ENCODE peak calls at places on chromosomes 5 and 9, in eight cellular contexts. O is kidney, H is GM12865, P is SK-N-SH, C is pancreas, R is PC-9, E is GM23338, B is IMR-90. A is an unnamed sample.

GRCh38 chr5:174172104-174172965 is 126.8 kb downstream of the NSG2 start:
- DNase-seq in O (no peak), H (no peak), P (no peak), C (no peak), R (no peak), E (peak; percentile 78), B (no peak), A (no peak)

GRCh38 chr5:40680741-40681350 is 1.1 kb downstream of the PTGER4 start:
- DNase-seq in O (peak; percentile 75), H (peak; percentile 15), P (peak; percentile 39), C (no peak), R (no peak), E (peak; percentile 42), B (no peak), A (no peak)

GRCh38 chr5:149060325-149060724 is 2.5 kb downstream of the SH3TC2 start:
- DNase-seq in O (no peak), H (no peak), P (peak; percentile 75), C (no peak), R (peak; percentile 23), E (no peak), B (peak; percentile 79), A (peak; percentile 44)

GRCh38 chr9:21689851-21690250 is 112.6 kb upstream of the MTAP start:
- DNase-seq in O (no peak), H (no peak), P (no peak), C (no peak), R (no peak), E (no peak), B (no peak), A (no peak)

GRCh38 chr5:88544131-88544530 is 275.5 kb upstream of the TMEM161B start:
- DNase-seq in O (no peak), H (no peak), P (no peak), C (no peak), R (no peak), E (no peak), B (no peak), A (no peak)

GRCh38 chr5:149799119-149799623 is 69.1 kb downstream of the PPARGC1B start:
- DNase-seq in O (no peak), H (no peak), P (peak; percentile 53), C (no peak), R (peak; percentile 33), E (no peak), B (peak; percentile 90), A (peak; percentile 65)

GRCh38 chr9:99778308-99778707 is 43.4 kb upstream of the NR4A3 start:
- DNase-seq in O (no peak), H (peak; percentile 3), P (no peak), C (no peak), R (peak; percentile 18), E (no peak), B (peak; percentile 89), A (peak; percentile 61)

GRCh38 chr5:95760291-95761191 is 29.4 kb downstream of the RHOBTB3 start:
- DNase-seq in O (no peak), H (peak; percentile 77), P (no peak), C (no peak), R (peak; percentile 6), E (no peak), B (peak; percentile 99), A (peak; percentile 96)

GRCh38 chr9:89755835-89756234 is 151.0 kb downstream of the GADD45G start:
- DNase-seq in O (no peak), H (no peak), P (no peak), C (no peak), R (no peak), E (no peak), B (peak; percentile 18), A (no peak)

GRCh38 chr5:133785182-133785581 is 172.8 kb upstream of the FSTL4 start:
- DNase-seq in O (no peak), H (no peak), P (no peak), C (no peak), R (no peak), E (peak; percentile 72), B (no peak), A (no peak)

GRCh38 chr5:146717951-146718350 is 160.6 kb downstream of the PPP2R2B start:
- DNase-seq in O (no peak), H (no peak), P (no peak), C (no peak), R (no peak), E (no peak), B (no peak), A (no peak)

GRCh38 chr5:42894057-42894456 is 82.4 kb upstream of the SELENOP start:
- DNase-seq in O (no peak), H (no peak), P (no peak), C (peak; percentile 51), R (no peak), E (peak; percentile 93), B (no peak), A (no peak)

GRCh38 chr5:16899171-16899570 is 36.9 kb downstream of the MYO10 start:
- DNase-seq in O (no peak), H (no peak), P (no peak), C (no peak), R (peak; percentile 66), E (no peak), B (no peak), A (no peak)

GRCh38 chr9:129398101-129398795 is 220.2 kb upstream of the IER5L start:
- DNase-seq in O (peak; percentile 71), H (no peak), P (peak; percentile 27), C (no peak), R (no peak), E (no peak), B (no peak), A (no peak)

GRCh38 chr5:14208071-14209021 is 65.2 kb downstream of the TRIO start:
- DNase-seq in O (no peak), H (peak; percentile 93), P (no peak), C (no peak), R (no peak), E (no peak), B (peak; percentile 94), A (peak; percentile 88)

GRCh38 chr5:132089363-132089762 is 15.8 kb downstream of the CSF2 start:
- DNase-seq in O (no peak), H (no peak), P (no peak), C (no peak), R (no peak), E (no peak), B (no peak), A (no peak)

DNA sequence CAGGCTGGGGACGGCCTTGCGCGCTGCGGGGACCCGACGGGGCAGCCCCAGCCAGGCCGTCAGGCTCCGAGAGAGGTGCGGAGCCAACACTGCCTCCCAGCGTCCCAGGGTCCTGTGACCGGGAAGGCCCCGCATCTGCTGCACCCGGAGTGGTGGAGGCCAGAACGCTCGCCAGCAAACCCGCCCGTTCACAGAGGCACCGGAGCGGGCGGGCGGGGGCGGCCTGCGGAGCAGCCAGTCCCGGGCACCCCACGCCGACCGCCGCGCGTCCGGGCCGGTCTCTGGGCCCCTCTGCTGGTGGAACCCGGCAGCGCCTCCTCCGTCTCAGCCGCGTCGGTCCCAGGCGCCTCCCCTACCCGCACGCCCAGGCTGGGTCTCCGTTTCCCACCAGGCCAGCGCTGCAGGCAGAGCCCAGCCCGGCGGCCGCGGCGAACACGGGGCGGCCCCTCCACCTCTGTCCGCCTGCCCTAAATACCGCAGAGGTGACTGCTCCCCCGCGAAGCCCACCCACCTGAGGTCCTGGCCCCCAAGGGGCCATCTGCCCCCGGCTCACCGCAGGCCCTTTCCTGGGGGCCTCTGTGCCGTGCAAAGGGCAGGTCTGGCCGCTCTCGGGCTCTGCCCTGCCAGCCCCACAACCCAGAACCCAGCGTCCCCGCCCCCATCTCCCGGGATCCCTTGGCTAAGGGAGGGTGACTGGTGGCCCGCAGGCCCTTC is 15.9 kb downstream of the EXD3 start:
- DNase-seq in O (peak; percentile 84), H (peak; percentile 61), P (peak; percentile 98), C (peak; percentile 90), R (peak; percentile 26), E (peak; percentile 91), B (peak; percentile 44), A (peak; percentile 47)
- TF ChIP-seq CTCF in O (peak; percentile 75), H (peak; percentile 63), P (peak; percentile 59), C (peak; percentile 89), R (no peak), E (peak; percentile 50), B (peak; percentile 84), A (peak; percentile 67)

GRCh38 chr9:6076856-6077255 is 61.4 kb upstream of the RANBP6 start:
- DNase-seq in O (no peak), H (no peak), P (no peak), C (no peak), R (no peak), E (no peak), B (peak; percentile 46), A (peak; percentile 57)

GRCh38 chr9:6080154-6080716 is 64.8 kb upstream of the RANBP6 start:
- DNase-seq in O (peak; percentile 96), H (peak; percentile 77), P (peak; percentile 75), C (peak; percentile 95), R (peak; percentile 84), E (peak; percentile 99), B (peak; percentile 82), A (peak; percentile 91)

GRCh38 chr9:6078382-6079105 is 63.1 kb upstream of the RANBP6 start:
- DNase-seq in O (no peak), H (no peak), P (no peak), C (no peak), R (no peak), E (peak; percentile 30), B (no peak), A (no peak)

GRCh38 chr9:6073731-6074130 is 58.3 kb upstream of the RANBP6 start:
- DNase-seq in O (no peak), H (no peak), P (no peak), C (no peak), R (no peak), E (no peak), B (peak; percentile 7), A (peak; percentile 18)

DNA sequence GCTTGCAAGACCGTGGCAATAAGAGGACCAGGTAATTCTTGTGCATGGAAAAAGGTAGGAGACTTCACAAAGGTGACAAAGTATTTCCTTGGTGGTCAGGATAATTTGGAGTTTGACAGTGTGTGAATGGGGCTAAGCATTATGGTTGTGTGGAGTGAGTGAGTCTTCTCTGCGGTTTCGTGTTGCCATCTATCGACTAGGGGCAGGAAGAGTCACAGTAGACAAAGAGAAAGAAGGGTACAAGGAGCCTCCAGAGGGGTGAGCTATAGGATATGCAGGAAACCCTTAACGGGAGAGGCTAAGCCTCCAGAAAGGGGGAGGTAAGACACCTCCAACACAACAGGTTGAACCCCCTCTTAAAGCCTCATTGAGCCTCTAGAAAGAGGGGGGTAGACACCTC is 64.0 kb upstream of the RANBP6 start:
- DNase-seq in O (no peak), H (no peak), P (no peak), C (no peak), R (no peak), E (no peak), B (no peak), A (no peak)
- H3K4me3 ChIP-seq in O (no peak overlapping the region), H (no peak overlapping the region), P (peak overlapping the region; percentile 43), C (peak overlapping the region; percentile 47), R (peak overlapping the region; percentile 64), E (peak overlapping the region; percentile 37), B (no peak overlapping the region), A (peak overlapping the region; percentile 63)

DNA sequence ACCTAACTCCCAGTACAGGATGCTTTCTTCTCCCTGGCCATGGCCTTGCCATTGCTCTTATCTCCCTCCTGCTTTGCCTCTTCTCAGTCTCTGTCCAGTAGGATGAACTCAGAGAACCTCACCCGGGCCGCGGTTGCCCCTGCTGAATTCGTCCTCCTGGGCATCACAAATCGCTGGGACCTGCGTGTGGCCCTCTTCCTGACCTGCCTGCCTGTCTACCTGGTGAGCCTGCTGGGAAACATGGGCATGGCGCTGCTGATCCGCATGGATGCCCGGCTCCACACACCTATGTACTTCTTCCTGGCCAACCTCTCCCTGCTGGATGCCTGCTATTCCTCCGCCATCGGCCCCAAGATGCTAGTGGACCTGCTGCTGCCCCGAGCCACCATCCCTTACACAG is at the start of gene OR5C1:
- DNase-seq in O (no peak), H (no peak), P (no peak), C (no peak), R (no peak), E (no peak), B (no peak), A (no peak)
- TF ChIP-seq CTCF in O (no peak), H (no peak), P (no peak), C (no peak), R (no peak), E (no peak), B (no peak), A (no peak)

GRCh38 chr9:133658442-133659431 is 22.6 kb downstream of the DBH start:
- DNase-seq in O (peak; percentile 85), H (no peak), P (no peak), C (peak; percentile 85), R (peak; percentile 55), E (no peak), B (peak; percentile 19), A (no peak)
- H3K4me3 ChIP-seq in O (peak overlapping the region; percentile 20), H (no peak overlapping the region), P (no peak overlapping the region), C (peak overlapping the region; percentile 27), R (no peak overlapping the region), E (peak overlapping the region; percentile 30), B (no peak overlapping the region), A (no peak overlapping the region)

A was measured in fibroblast of the aortic adventitia.